ENCODE peak calls at places on chromosome 7, in eight cellular contexts. One of them, this sample, is unnamed.

GRCh38 chr7:129989466-129989865 is 36.7 kb upstream of the UBE2H start:
- DNase-seq in uterus: no peak
- DNase-seq in neural crest cell: no peak
- DNase-seq in retinal pigment epithelial cell: no peak
- DNase-seq in RWPE1: no peak
- DNase-seq in fibroblast of mammary gland: no peak
- DNase-seq in sigmoid colon: no peak
- DNase-seq in choroid plexus epithelial cell: no peak
- DNase-seq in this sample: no peak

GRCh38 chr7:95012001-95012400 is 104.6 kb downstream of the PPP1R9A start:
- DNase-seq in uterus: no peak
- DNase-seq in neural crest cell: no peak
- DNase-seq in retinal pigment epithelial cell: no peak
- DNase-seq in RWPE1: no peak
- DNase-seq in fibroblast of mammary gland: no peak
- DNase-seq in sigmoid colon: no peak
- DNase-seq in choroid plexus epithelial cell: no peak
- DNase-seq in this sample: no peak

GRCh38 chr7:100546129-100546867 is 7.3 kb downstream of the AGFG2 start:
- DNase-seq in uterus: no peak
- DNase-seq in neural crest cell: no peak
- DNase-seq in retinal pigment epithelial cell: no peak
- DNase-seq in RWPE1: no peak
- DNase-seq in fibroblast of mammary gland: no peak
- DNase-seq in sigmoid colon: no peak
- DNase-seq in choroid plexus epithelial cell: peak; percentile 33
- DNase-seq in this sample: no peak

GRCh38 chr7:7157177-7157886 is 25.0 kb upstream of the C1GALT1 start:
- DNase-seq in uterus: no peak
- DNase-seq in neural crest cell: no peak
- DNase-seq in retinal pigment epithelial cell: no peak
- DNase-seq in RWPE1: no peak
- DNase-seq in fibroblast of mammary gland: peak; percentile 76
- DNase-seq in sigmoid colon: no peak
- DNase-seq in choroid plexus epithelial cell: peak; percentile 82
- DNase-seq in this sample: peak; percentile 84

GRCh38 chr7:158609313-158609974 is 21.8 kb upstream of the PTPRN2 start:
- DNase-seq in uterus: no peak
- DNase-seq in neural crest cell: no peak
- DNase-seq in retinal pigment epithelial cell: no peak
- DNase-seq in RWPE1: no peak
- DNase-seq in fibroblast of mammary gland: no peak
- DNase-seq in sigmoid colon: no peak
- DNase-seq in choroid plexus epithelial cell: no peak
- DNase-seq in this sample: no peak

GRCh38 chr7:36185092-36185491 is 32.0 kb downstream of the EEPD1 start:
- DNase-seq in uterus: no peak
- DNase-seq in neural crest cell: no peak
- DNase-seq in retinal pigment epithelial cell: no peak
- DNase-seq in RWPE1: no peak
- DNase-seq in fibroblast of mammary gland: no peak
- DNase-seq in sigmoid colon: no peak
- DNase-seq in choroid plexus epithelial cell: no peak
- DNase-seq in this sample: no peak

GRCh38 chr7:102978280-102978679 is 65.5 kb downstream of the LRRC17 start:
- DNase-seq in uterus: peak; percentile 36
- DNase-seq in neural crest cell: no peak
- DNase-seq in retinal pigment epithelial cell: no peak
- DNase-seq in RWPE1: peak; percentile 34
- DNase-seq in fibroblast of mammary gland: peak; percentile 85
- DNase-seq in sigmoid colon: no peak
- DNase-seq in choroid plexus epithelial cell: peak; percentile 85
- DNase-seq in this sample: peak; percentile 92

GRCh38 chr7:118870187-118870586 is 645.7 kb downstream of the ANKRD7 start:
- DNase-seq in uterus: no peak
- DNase-seq in neural crest cell: no peak
- DNase-seq in retinal pigment epithelial cell: no peak
- DNase-seq in RWPE1: no peak
- DNase-seq in fibroblast of mammary gland: no peak
- DNase-seq in sigmoid colon: no peak
- DNase-seq in choroid plexus epithelial cell: peak; percentile 0
- DNase-seq in this sample: no peak

GRCh38 chr7:25360471-25360870 is 132.2 kb upstream of the NPVF start:
- DNase-seq in uterus: no peak
- DNase-seq in neural crest cell: no peak
- DNase-seq in retinal pigment epithelial cell: no peak
- DNase-seq in RWPE1: no peak
- DNase-seq in fibroblast of mammary gland: no peak
- DNase-seq in sigmoid colon: no peak
- DNase-seq in choroid plexus epithelial cell: no peak
- DNase-seq in this sample: no peak

DNA sequence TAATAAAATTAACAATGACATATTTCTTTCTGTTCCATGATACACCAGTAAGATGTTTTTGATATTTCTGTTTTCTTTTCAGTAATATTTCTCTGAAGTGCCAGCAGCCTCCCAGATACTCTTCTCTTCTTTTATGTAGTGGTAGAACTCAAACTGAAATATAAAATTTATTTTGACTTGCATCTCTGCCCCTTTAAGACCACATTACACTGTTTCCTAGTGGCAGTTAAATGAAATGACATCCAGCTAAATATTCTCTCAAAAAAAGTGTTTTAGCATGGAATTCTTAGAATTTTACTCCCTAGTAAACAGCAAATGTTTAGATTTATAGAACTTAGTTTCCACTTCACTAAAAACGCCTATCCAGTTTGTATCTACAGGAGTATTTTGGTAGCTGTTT is 237.2 kb upstream of the MTPN start:
- DNase-seq in uterus: no peak
- DNase-seq in neural crest cell: no peak
- DNase-seq in retinal pigment epithelial cell: no peak
- DNase-seq in RWPE1: no peak
- DNase-seq in fibroblast of mammary gland: no peak
- DNase-seq in sigmoid colon: no peak
- DNase-seq in choroid plexus epithelial cell: peak; percentile 1
- DNase-seq in this sample: no peak
- TF ChIP-seq CTCF in uterus: no peak
- TF ChIP-seq CTCF in neural crest cell: peak; percentile 45
- TF ChIP-seq CTCF in retinal pigment epithelial cell: peak; percentile 35
- TF ChIP-seq CTCF in RWPE1: no peak
- TF ChIP-seq CTCF in fibroblast of mammary gland: no peak
- TF ChIP-seq CTCF in sigmoid colon: no peak
- TF ChIP-seq CTCF in choroid plexus epithelial cell: no peak
- TF ChIP-seq CTCF in this sample: no peak

DNA sequence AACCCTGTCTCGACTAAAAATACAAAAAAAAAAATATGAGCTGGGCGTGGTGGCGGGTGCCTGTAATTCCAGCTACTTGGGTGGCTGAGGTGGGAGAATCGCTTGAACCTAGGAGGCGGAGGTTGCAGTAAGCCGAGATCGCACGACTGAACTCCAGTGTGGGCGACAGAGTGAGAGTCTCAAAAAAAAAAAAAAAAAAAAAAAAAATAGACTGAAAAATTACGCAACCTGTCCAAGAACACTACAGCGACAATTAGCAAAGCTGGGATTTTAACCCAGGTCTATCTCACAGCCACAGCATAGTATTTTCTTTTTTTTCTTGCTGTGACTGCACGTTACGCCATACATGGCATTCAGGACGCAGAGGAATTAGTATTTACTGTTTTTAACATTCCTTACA is 1.1 kb upstream of the RABGEF1 start:
- DNase-seq in uterus: no peak
- DNase-seq in neural crest cell: no peak
- DNase-seq in retinal pigment epithelial cell: no peak
- DNase-seq in RWPE1: no peak
- DNase-seq in fibroblast of mammary gland: peak; percentile 36
- DNase-seq in sigmoid colon: no peak
- DNase-seq in choroid plexus epithelial cell: no peak
- DNase-seq in this sample: no peak
- TF ChIP-seq CTCF in uterus: no peak
- TF ChIP-seq CTCF in neural crest cell: no peak
- TF ChIP-seq CTCF in retinal pigment epithelial cell: no peak
- TF ChIP-seq CTCF in RWPE1: no peak
- TF ChIP-seq CTCF in fibroblast of mammary gland: no peak
- TF ChIP-seq CTCF in sigmoid colon: no peak
- TF ChIP-seq CTCF in choroid plexus epithelial cell: no peak
- TF ChIP-seq CTCF in this sample: no peak

GRCh38 chr7:137946015-137946414 is 55.9 kb downstream of the CREB3L2 start:
- DNase-seq in uterus: no peak
- DNase-seq in neural crest cell: no peak
- DNase-seq in retinal pigment epithelial cell: no peak
- DNase-seq in RWPE1: no peak
- DNase-seq in fibroblast of mammary gland: no peak
- DNase-seq in sigmoid colon: no peak
- DNase-seq in choroid plexus epithelial cell: no peak
- DNase-seq in this sample: no peak
- TF ChIP-seq CTCF in uterus: no peak
- TF ChIP-seq CTCF in neural crest cell: no peak
- TF ChIP-seq CTCF in retinal pigment epithelial cell: no peak
- TF ChIP-seq CTCF in RWPE1: no peak
- TF ChIP-seq CTCF in fibroblast of mammary gland: no peak
- TF ChIP-seq CTCF in sigmoid colon: no peak
- TF ChIP-seq CTCF in choroid plexus epithelial cell: no peak
- TF ChIP-seq CTCF in this sample: no peak

DNA sequence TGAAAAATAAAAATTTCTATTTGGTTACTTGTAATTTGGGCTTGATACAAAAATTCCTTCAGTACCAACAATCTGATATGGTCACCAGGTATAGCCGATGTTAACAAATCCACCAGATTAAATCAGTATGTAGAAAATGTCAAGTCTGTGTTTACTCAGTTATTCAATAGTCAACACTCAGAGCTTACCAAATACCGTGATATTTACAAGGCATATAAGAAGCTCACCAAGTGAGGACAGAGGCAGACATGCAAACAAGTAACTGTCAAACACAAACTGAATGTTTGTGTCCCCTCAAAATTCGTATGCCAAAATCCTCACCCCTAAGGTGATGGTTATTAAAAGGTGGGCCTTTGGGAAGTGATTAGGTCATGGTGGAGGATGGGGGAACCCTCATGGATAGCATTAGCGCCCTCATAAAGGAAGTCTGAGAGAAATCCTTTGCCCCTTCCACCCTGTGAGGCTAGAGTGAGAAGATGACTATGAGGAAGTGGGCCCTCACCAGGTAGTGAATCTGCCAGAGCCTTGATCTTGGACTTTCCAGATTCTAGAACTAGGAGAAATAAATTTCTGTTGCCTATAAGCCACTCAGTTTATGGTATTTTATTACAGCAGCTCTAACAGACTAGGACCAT is 63.1 kb downstream of the TES start:
- DNase-seq in uterus: no peak
- DNase-seq in neural crest cell: no peak
- DNase-seq in retinal pigment epithelial cell: no peak
- DNase-seq in RWPE1: no peak
- DNase-seq in fibroblast of mammary gland: no peak
- DNase-seq in sigmoid colon: no peak
- DNase-seq in choroid plexus epithelial cell: no peak
- DNase-seq in this sample: no peak
- TF ChIP-seq CTCF in uterus: no peak
- TF ChIP-seq CTCF in neural crest cell: no peak
- TF ChIP-seq CTCF in retinal pigment epithelial cell: no peak
- TF ChIP-seq CTCF in RWPE1: no peak
- TF ChIP-seq CTCF in fibroblast of mammary gland: no peak
- TF ChIP-seq CTCF in sigmoid colon: no peak
- TF ChIP-seq CTCF in choroid plexus epithelial cell: no peak
- TF ChIP-seq CTCF in this sample: no peak

GRCh38 chr7:155598810-155599210 is 45.7 kb upstream of the RBM33 start:
- DNase-seq in uterus: peak; percentile 76
- DNase-seq in neural crest cell: peak; percentile 95
- DNase-seq in retinal pigment epithelial cell: peak; percentile 12
- DNase-seq in RWPE1: peak; percentile 45
- DNase-seq in fibroblast of mammary gland: peak; percentile 71
- DNase-seq in sigmoid colon: peak; percentile 84
- DNase-seq in choroid plexus epithelial cell: peak; percentile 82
- DNase-seq in this sample: peak; percentile 75
- TF ChIP-seq CTCF in uterus: peak; percentile 93
- TF ChIP-seq CTCF in neural crest cell: peak; percentile 99
- TF ChIP-seq CTCF in retinal pigment epithelial cell: peak; percentile 100
- TF ChIP-seq CTCF in RWPE1: peak; percentile 99
- TF ChIP-seq CTCF in fibroblast of mammary gland: peak; percentile 99
- TF ChIP-seq CTCF in sigmoid colon: peak; percentile 42
- TF ChIP-seq CTCF in choroid plexus epithelial cell: peak; percentile 100
- TF ChIP-seq CTCF in this sample: peak; percentile 99

This sample was measured in fibroblast of the aortic adventitia.